ENCODE peak calls at places on chromosomes 13 and 19, in seven cellular contexts. One of them, this sample, is unnamed.

GRCh38 chr19:47541507-47541906 is 26.6 kb upstream of the NAPA start:
- DNase-seq in stimulated activated CD8-positive, alpha-beta memory T cell treated with anti-CD3 and anti-CD28 coated beads, Interleukin-2, amount 100 ng/mL, for 1 hour: no peak
- DNase-seq in left ventricle myocardium inferior: no peak
- DNase-seq in NCI-H1436: no peak
- DNase-seq in uterus: no peak
- DNase-seq in EH: no peak
- DNase-seq in natural killer cell: peak
- DNase-seq in this sample: no peak

GRCh38 chr13:57629391-57629804 is 2.1 kb upstream of the PCDH17 start:
- DNase-seq in stimulated activated CD8-positive, alpha-beta memory T cell treated with anti-CD3 and anti-CD28 coated beads, Interleukin-2, amount 100 ng/mL, for 1 hour: no peak
- DNase-seq in left ventricle myocardium inferior: no peak
- DNase-seq in NCI-H1436: no peak
- DNase-seq in uterus: no peak
- DNase-seq in EH: no peak
- DNase-seq in natural killer cell: no peak
- DNase-seq in this sample: no peak

GRCh38 chr13:99085139-99085845 is 107.4 kb upstream of the DOCK9 start:
- DNase-seq in stimulated activated CD8-positive, alpha-beta memory T cell treated with anti-CD3 and anti-CD28 coated beads, Interleukin-2, amount 100 ng/mL, for 1 hour: no peak
- DNase-seq in left ventricle myocardium inferior: no peak
- DNase-seq in NCI-H1436: no peak
- DNase-seq in uterus: no peak
- DNase-seq in EH: no peak
- DNase-seq in natural killer cell: no peak
- DNase-seq in this sample: no peak

GRCh38 chr19:7773841-7774240 is 10.8 kb downstream of the CLEC4M start:
- DNase-seq in stimulated activated CD8-positive, alpha-beta memory T cell treated with anti-CD3 and anti-CD28 coated beads, Interleukin-2, amount 100 ng/mL, for 1 hour: no peak
- DNase-seq in left ventricle myocardium inferior: no peak
- DNase-seq in NCI-H1436: no peak
- DNase-seq in uterus: no peak
- DNase-seq in EH: no peak
- DNase-seq in natural killer cell: no peak
- DNase-seq in this sample: no peak

GRCh38 chr19:5246554-5247155 is 94.0 kb downstream of the PTPRS start:
- DNase-seq in stimulated activated CD8-positive, alpha-beta memory T cell treated with anti-CD3 and anti-CD28 coated beads, Interleukin-2, amount 100 ng/mL, for 1 hour: no peak
- DNase-seq in left ventricle myocardium inferior: no peak
- DNase-seq in NCI-H1436: no peak
- DNase-seq in uterus: no peak
- DNase-seq in EH: no peak
- DNase-seq in natural killer cell: no peak
- DNase-seq in this sample: no peak

GRCh38 chr13:50320297-50320862 is 305.1 kb downstream of the KCNRG start:
- DNase-seq in stimulated activated CD8-positive, alpha-beta memory T cell treated with anti-CD3 and anti-CD28 coated beads, Interleukin-2, amount 100 ng/mL, for 1 hour: no peak
- DNase-seq in left ventricle myocardium inferior: no peak
- DNase-seq in NCI-H1436: no peak
- DNase-seq in uterus: no peak
- DNase-seq in EH: peak
- DNase-seq in natural killer cell: no peak
- DNase-seq in this sample: no peak

GRCh38 chr13:102873653-102874052 is 27.8 kb downstream of the ERCC5 start:
- DNase-seq in stimulated activated CD8-positive, alpha-beta memory T cell treated with anti-CD3 and anti-CD28 coated beads, Interleukin-2, amount 100 ng/mL, for 1 hour: no peak
- DNase-seq in left ventricle myocardium inferior: no peak
- DNase-seq in NCI-H1436: no peak
- DNase-seq in uterus: no peak
- DNase-seq in EH: no peak
- DNase-seq in natural killer cell: no peak
- DNase-seq in this sample: no peak

GRCh38 chr19:44785993-44786392 is 8.3 kb downstream of the CBLC start:
- DNase-seq in stimulated activated CD8-positive, alpha-beta memory T cell treated with anti-CD3 and anti-CD28 coated beads, Interleukin-2, amount 100 ng/mL, for 1 hour: no peak
- DNase-seq in left ventricle myocardium inferior: no peak
- DNase-seq in NCI-H1436: no peak
- DNase-seq in uterus: no peak
- DNase-seq in EH: no peak
- DNase-seq in natural killer cell: no peak
- DNase-seq in this sample: no peak

GRCh38 chr13:89846890-89847585 is 1500.4 kb upstream of the MIR17HG start:
- DNase-seq in stimulated activated CD8-positive, alpha-beta memory T cell treated with anti-CD3 and anti-CD28 coated beads, Interleukin-2, amount 100 ng/mL, for 1 hour: no peak
- DNase-seq in left ventricle myocardium inferior: no peak
- DNase-seq in NCI-H1436: no peak
- DNase-seq in uterus: no peak
- DNase-seq in EH: no peak
- DNase-seq in natural killer cell: no peak
- DNase-seq in this sample: no peak

GRCh38 chr19:4722671-4723464 is 774 bp downstream of the DPP9 start:
- DNase-seq in stimulated activated CD8-positive, alpha-beta memory T cell treated with anti-CD3 and anti-CD28 coated beads, Interleukin-2, amount 100 ng/mL, for 1 hour: no peak
- DNase-seq in left ventricle myocardium inferior: no peak
- DNase-seq in NCI-H1436: no peak
- DNase-seq in uterus: peak
- DNase-seq in EH: peak
- DNase-seq in natural killer cell: peak
- DNase-seq in this sample: no peak

GRCh38 chr13:90070837-90071525 is 1276.5 kb upstream of the MIR17HG start:
- DNase-seq in stimulated activated CD8-positive, alpha-beta memory T cell treated with anti-CD3 and anti-CD28 coated beads, Interleukin-2, amount 100 ng/mL, for 1 hour: no peak
- DNase-seq in left ventricle myocardium inferior: no peak
- DNase-seq in NCI-H1436: no peak
- DNase-seq in uterus: no peak
- DNase-seq in EH: no peak
- DNase-seq in natural killer cell: no peak
- DNase-seq in this sample: no peak

GRCh38 chr13:44141213-44141724 is 232.4 kb upstream of the SERP2 start:
- DNase-seq in stimulated activated CD8-positive, alpha-beta memory T cell treated with anti-CD3 and anti-CD28 coated beads, Interleukin-2, amount 100 ng/mL, for 1 hour: no peak
- DNase-seq in left ventricle myocardium inferior: no peak
- DNase-seq in NCI-H1436: no peak
- DNase-seq in uterus: no peak
- DNase-seq in EH: no peak
- DNase-seq in natural killer cell: no peak
- DNase-seq in this sample: no peak

GRCh38 chr13:77042566-77043177 is 15.7 kb upstream of the FBXL3 start:
- DNase-seq in stimulated activated CD8-positive, alpha-beta memory T cell treated with anti-CD3 and anti-CD28 coated beads, Interleukin-2, amount 100 ng/mL, for 1 hour: no peak
- DNase-seq in left ventricle myocardium inferior: no peak
- DNase-seq in NCI-H1436: no peak
- DNase-seq in uterus: no peak
- DNase-seq in EH: no peak
- DNase-seq in natural killer cell: no peak
- DNase-seq in this sample: no peak

GRCh38 chr13:63408227-63409202 is 1992.9 kb upstream of the PCDH20 start:
- DNase-seq in stimulated activated CD8-positive, alpha-beta memory T cell treated with anti-CD3 and anti-CD28 coated beads, Interleukin-2, amount 100 ng/mL, for 1 hour: no peak
- DNase-seq in left ventricle myocardium inferior: no peak
- DNase-seq in NCI-H1436: no peak
- DNase-seq in uterus: no peak
- DNase-seq in EH: peak
- DNase-seq in natural killer cell: no peak
- DNase-seq in this sample: no peak

GRCh38 chr19:18644144-18645034 is 7.6 kb downstream of the KLHL26 start:
- DNase-seq in stimulated activated CD8-positive, alpha-beta memory T cell treated with anti-CD3 and anti-CD28 coated beads, Interleukin-2, amount 100 ng/mL, for 1 hour: no peak
- DNase-seq in left ventricle myocardium inferior: no peak
- DNase-seq in NCI-H1436: no peak
- DNase-seq in uterus: no peak
- DNase-seq in EH: no peak
- DNase-seq in natural killer cell: no peak
- DNase-seq in this sample: no peak

GRCh38 chr13:103134271-103134670 is 68.1 kb upstream of the SLC10A2 start:
- DNase-seq in stimulated activated CD8-positive, alpha-beta memory T cell treated with anti-CD3 and anti-CD28 coated beads, Interleukin-2, amount 100 ng/mL, for 1 hour: no peak
- DNase-seq in left ventricle myocardium inferior: no peak
- DNase-seq in NCI-H1436: no peak
- DNase-seq in uterus: no peak
- DNase-seq in EH: no peak
- DNase-seq in natural killer cell: no peak
- DNase-seq in this sample: no peak

GRCh38 chr13:98752111-98752941 is at the start of gene SLC15A1:
- DNase-seq in stimulated activated CD8-positive, alpha-beta memory T cell treated with anti-CD3 and anti-CD28 coated beads, Interleukin-2, amount 100 ng/mL, for 1 hour: no peak
- DNase-seq in left ventricle myocardium inferior: no peak
- DNase-seq in NCI-H1436: no peak
- DNase-seq in uterus: no peak
- DNase-seq in EH: no peak
- DNase-seq in natural killer cell: no peak
- DNase-seq in this sample: no peak